ENCODE peak calls at places on chromosome 14, in six cellular contexts. One of them, this sample, is unnamed.

GRCh38 chr14:25349269-25349668 is 299.3 kb upstream of the STXBP6 start:
- DNase-seq in cardiac muscle cell: no peak
- DNase-seq in WERI-Rb-1: no peak
- DNase-seq in CD4-positive, CD25-positive, alpha-beta regulatory T cell: no peak
- DNase-seq in fibroblast of lung: no peak
- DNase-seq in OCI-LY7: no peak
- DNase-seq in this sample: no peak

GRCh38 chr14:31414190-31414833 is 6.0 kb downstream of the HEATR5A start:
- DNase-seq in fibroblast of lung: peak
- DNase-seq in cardiac muscle cell: peak
- DNase-seq in CD4-positive, CD25-positive, alpha-beta regulatory T cell: no peak
- DNase-seq in OCI-LY7: no peak
- DNase-seq in WERI-Rb-1: no peak
- DNase-seq in this sample: peak

GRCh38 chr14:38758661-38759060 is 344.4 kb downstream of the SEC23A start:
- DNase-seq in WERI-Rb-1: no peak
- DNase-seq in cardiac muscle cell: no peak
- DNase-seq in OCI-LY7: no peak
- DNase-seq in fibroblast of lung: no peak
- DNase-seq in CD4-positive, CD25-positive, alpha-beta regulatory T cell: no peak
- DNase-seq in this sample: no peak

GRCh38 chr14:52032196-52032865 is 36.5 kb downstream of the NID2 start:
- DNase-seq in cardiac muscle cell: peak
- DNase-seq in WERI-Rb-1: no peak
- DNase-seq in CD4-positive, CD25-positive, alpha-beta regulatory T cell: no peak
- DNase-seq in OCI-LY7: no peak
- DNase-seq in fibroblast of lung: no peak
- DNase-seq in this sample: peak

GRCh38 chr14:101230161-101230850 is 326.8 kb upstream of the RTL1 start:
- DNase-seq in cardiac muscle cell: peak
- DNase-seq in fibroblast of lung: no peak
- DNase-seq in WERI-Rb-1: no peak
- DNase-seq in OCI-LY7: no peak
- DNase-seq in CD4-positive, CD25-positive, alpha-beta regulatory T cell: no peak
- DNase-seq in this sample: no peak

GRCh38 chr14:58428011-58428807 is 690 bp downstream of the KIAA0586 start:
- DNase-seq in cardiac muscle cell: peak
- DNase-seq in OCI-LY7: peak
- DNase-seq in WERI-Rb-1: no peak
- DNase-seq in CD4-positive, CD25-positive, alpha-beta regulatory T cell: no peak
- DNase-seq in fibroblast of lung: peak
- DNase-seq in this sample: peak

GRCh38 chr14:89507926-89508460 is 91.0 kb upstream of the FOXN3 start:
- DNase-seq in CD4-positive, CD25-positive, alpha-beta regulatory T cell: no peak
- DNase-seq in OCI-LY7: no peak
- DNase-seq in cardiac muscle cell: no peak
- DNase-seq in WERI-Rb-1: no peak
- DNase-seq in fibroblast of lung: peak
- DNase-seq in this sample: peak

GRCh38 chr14:101196795-101197590 is 293.5 kb upstream of the RTL1 start:
- DNase-seq in CD4-positive, CD25-positive, alpha-beta regulatory T cell: no peak
- DNase-seq in WERI-Rb-1: no peak
- DNase-seq in OCI-LY7: no peak
- DNase-seq in fibroblast of lung: no peak
- DNase-seq in cardiac muscle cell: no peak
- DNase-seq in this sample: no peak

GRCh38 chr14:94505641-94506040 is 3.6 kb downstream of the SERPINA12 start:
- DNase-seq in WERI-Rb-1: no peak
- DNase-seq in cardiac muscle cell: no peak
- DNase-seq in CD4-positive, CD25-positive, alpha-beta regulatory T cell: no peak
- DNase-seq in OCI-LY7: no peak
- DNase-seq in fibroblast of lung: no peak
- DNase-seq in this sample: no peak

GRCh38 chr14:88831285-88831684 is 6.8 kb downstream of the TTC8 start:
- DNase-seq in WERI-Rb-1: no peak
- DNase-seq in fibroblast of lung: peak
- DNase-seq in CD4-positive, CD25-positive, alpha-beta regulatory T cell: no peak
- DNase-seq in cardiac muscle cell: peak
- DNase-seq in OCI-LY7: no peak
- DNase-seq in this sample: peak

GRCh38 chr14:54490448-54490805 is 1.6 kb upstream of the GMFB start:
- DNase-seq in fibroblast of lung: no peak
- DNase-seq in CD4-positive, CD25-positive, alpha-beta regulatory T cell: no peak
- DNase-seq in WERI-Rb-1: peak
- DNase-seq in OCI-LY7: no peak
- DNase-seq in cardiac muscle cell: no peak
- DNase-seq in this sample: no peak

GRCh38 chr14:49895480-49895879 is 2.6 kb downstream of the ARF6 start:
- DNase-seq in OCI-LY7: peak
- DNase-seq in WERI-Rb-1: no peak
- DNase-seq in fibroblast of lung: no peak
- DNase-seq in cardiac muscle cell: no peak
- DNase-seq in CD4-positive, CD25-positive, alpha-beta regulatory T cell: no peak
- DNase-seq in this sample: no peak

GRCh38 chr14:93543766-93544165 is 113.0 kb downstream of the UNC79 start:
- DNase-seq in cardiac muscle cell: peak
- DNase-seq in fibroblast of lung: peak
- DNase-seq in OCI-LY7: peak
- DNase-seq in CD4-positive, CD25-positive, alpha-beta regulatory T cell: no peak
- DNase-seq in WERI-Rb-1: no peak
- DNase-seq in this sample: peak

GRCh38 chr14:70254476-70254961 is 65.8 kb upstream of the SLC8A3 start:
- DNase-seq in cardiac muscle cell: peak
- DNase-seq in OCI-LY7: no peak
- DNase-seq in fibroblast of lung: peak
- DNase-seq in WERI-Rb-1: peak
- DNase-seq in CD4-positive, CD25-positive, alpha-beta regulatory T cell: no peak
- DNase-seq in this sample: peak

GRCh38 chr14:93537962-93538361 is 107.2 kb downstream of the UNC79 start:
- DNase-seq in cardiac muscle cell: no peak
- DNase-seq in CD4-positive, CD25-positive, alpha-beta regulatory T cell: no peak
- DNase-seq in fibroblast of lung: no peak
- DNase-seq in WERI-Rb-1: no peak
- DNase-seq in OCI-LY7: no peak
- DNase-seq in this sample: no peak

GRCh38 chr14:74358176-74358829 is 10.0 kb downstream of the VRTN start:
- DNase-seq in CD4-positive, CD25-positive, alpha-beta regulatory T cell: no peak
- DNase-seq in WERI-Rb-1: no peak
- DNase-seq in OCI-LY7: no peak
- DNase-seq in fibroblast of lung: no peak
- DNase-seq in cardiac muscle cell: no peak
- DNase-seq in this sample: no peak

GRCh38 chr14:22699801-22700564 is 55.8 kb upstream of the OR6J1 start:
- DNase-seq in fibroblast of lung: no peak
- DNase-seq in CD4-positive, CD25-positive, alpha-beta regulatory T cell: no peak
- DNase-seq in cardiac muscle cell: peak
- DNase-seq in OCI-LY7: no peak
- DNase-seq in WERI-Rb-1: no peak
- DNase-seq in this sample: peak

GRCh38 chr14:90733139-90733808 is 83.0 kb downstream of the TTC7B start:
- DNase-seq in WERI-Rb-1: peak
- DNase-seq in fibroblast of lung: no peak
- DNase-seq in cardiac muscle cell: no peak
- DNase-seq in OCI-LY7: no peak
- DNase-seq in CD4-positive, CD25-positive, alpha-beta regulatory T cell: no peak
- DNase-seq in this sample: no peak

GRCh38 chr14:21825147-21825743 is 151.6 kb upstream of the OR4E1 start:
- DNase-seq in CD4-positive, CD25-positive, alpha-beta regulatory T cell: peak
- DNase-seq in cardiac muscle cell: peak
- DNase-seq in WERI-Rb-1: peak
- DNase-seq in OCI-LY7: peak
- DNase-seq in fibroblast of lung: no peak
- DNase-seq in this sample: no peak

GRCh38 chr14:96205994-96206392 is 1.4 kb downstream of the BDKRB2 start:
- DNase-seq in OCI-LY7: no peak
- DNase-seq in CD4-positive, CD25-positive, alpha-beta regulatory T cell: no peak
- DNase-seq in WERI-Rb-1: no peak
- DNase-seq in fibroblast of lung: peak
- DNase-seq in cardiac muscle cell: no peak
- DNase-seq in this sample: no peak

GRCh38 chr14:96204151-96205058 is at the start of gene BDKRB2:
- DNase-seq in OCI-LY7: no peak
- DNase-seq in fibroblast of lung: peak
- DNase-seq in WERI-Rb-1: peak
- DNase-seq in CD4-positive, CD25-positive, alpha-beta regulatory T cell: no peak
- DNase-seq in cardiac muscle cell: peak
- DNase-seq in this sample: peak

GRCh38 chr14:96205059-96205993 is 687 bp downstream of the BDKRB2 start:
- DNase-seq in WERI-Rb-1: no peak
- DNase-seq in fibroblast of lung: no peak
- DNase-seq in CD4-positive, CD25-positive, alpha-beta regulatory T cell: no peak
- DNase-seq in cardiac muscle cell: no peak
- DNase-seq in OCI-LY7: peak
- DNase-seq in this sample: no peak

GRCh38 chr14:96207686-96208085 is 3.0 kb downstream of the BDKRB2 start:
- DNase-seq in fibroblast of lung: no peak
- DNase-seq in cardiac muscle cell: no peak
- DNase-seq in OCI-LY7: no peak
- DNase-seq in CD4-positive, CD25-positive, alpha-beta regulatory T cell: no peak
- DNase-seq in WERI-Rb-1: no peak
- DNase-seq in this sample: no peak

GRCh38 chr14:96206461-96206860 is 1.8 kb downstream of the BDKRB2 start:
- DNase-seq in CD4-positive, CD25-positive, alpha-beta regulatory T cell: no peak
- DNase-seq in fibroblast of lung: no peak
- DNase-seq in cardiac muscle cell: no peak
- DNase-seq in WERI-Rb-1: no peak
- DNase-seq in OCI-LY7: peak
- DNase-seq in this sample: no peak
- H3K4me3 ChIP-seq in CD4-positive, CD25-positive, alpha-beta regulatory T cell: no peak
- H3K4me3 ChIP-seq in fibroblast of lung: peak
- H3K4me3 ChIP-seq in cardiac muscle cell: no peak
- H3K4me3 ChIP-seq in WERI-Rb-1: no peak
- H3K4me3 ChIP-seq in OCI-LY7: no peak
- H3K4me3 ChIP-seq in this sample: peak

GRCh38 chr14:61749264-61749663 is 13.0 kb upstream of the SNAPC1 start:
- DNase-seq in CD4-positive, CD25-positive, alpha-beta regulatory T cell: no peak
- DNase-seq in WERI-Rb-1: no peak
- DNase-seq in OCI-LY7: no peak
- DNase-seq in cardiac muscle cell: peak
- DNase-seq in fibroblast of lung: peak
- DNase-seq in this sample: no peak
- H3K4me3 ChIP-seq in CD4-positive, CD25-positive, alpha-beta regulatory T cell: no peak
- H3K4me3 ChIP-seq in WERI-Rb-1: no peak
- H3K4me3 ChIP-seq in OCI-LY7: peak
- H3K4me3 ChIP-seq in cardiac muscle cell: peak
- H3K4me3 ChIP-seq in fibroblast of lung: peak
- H3K4me3 ChIP-seq in this sample: no peak

DNA sequence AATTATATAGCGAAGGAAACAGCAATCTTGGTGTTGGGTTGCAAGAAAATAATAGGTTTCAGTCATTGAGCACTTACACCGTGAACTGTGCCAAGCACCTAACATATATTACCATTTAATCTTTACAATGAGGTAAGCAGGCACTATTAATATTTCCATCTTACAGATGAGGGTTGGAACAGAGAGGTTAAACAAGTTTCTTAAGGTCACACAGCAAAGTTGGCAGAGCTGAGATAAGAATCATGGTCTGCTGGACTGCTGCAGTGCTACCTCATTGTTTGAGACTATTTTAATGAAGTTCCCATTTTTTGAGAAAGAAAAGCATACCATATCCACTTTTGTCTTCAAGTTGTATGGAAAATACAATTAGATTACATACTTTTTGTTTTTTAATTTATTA is 1.7 kb downstream of the ERG28 start:
- DNase-seq in OCI-LY7: no peak
- DNase-seq in WERI-Rb-1: no peak
- DNase-seq in cardiac muscle cell: no peak
- DNase-seq in CD4-positive, CD25-positive, alpha-beta regulatory T cell: no peak
- DNase-seq in fibroblast of lung: no peak
- DNase-seq in this sample: no peak
- H3K4me3 ChIP-seq in OCI-LY7: no peak
- H3K4me3 ChIP-seq in WERI-Rb-1: no peak
- H3K4me3 ChIP-seq in cardiac muscle cell: no peak
- H3K4me3 ChIP-seq in CD4-positive, CD25-positive, alpha-beta regulatory T cell: no peak
- H3K4me3 ChIP-seq in fibroblast of lung: no peak
- H3K4me3 ChIP-seq in this sample: no peak

DNA sequence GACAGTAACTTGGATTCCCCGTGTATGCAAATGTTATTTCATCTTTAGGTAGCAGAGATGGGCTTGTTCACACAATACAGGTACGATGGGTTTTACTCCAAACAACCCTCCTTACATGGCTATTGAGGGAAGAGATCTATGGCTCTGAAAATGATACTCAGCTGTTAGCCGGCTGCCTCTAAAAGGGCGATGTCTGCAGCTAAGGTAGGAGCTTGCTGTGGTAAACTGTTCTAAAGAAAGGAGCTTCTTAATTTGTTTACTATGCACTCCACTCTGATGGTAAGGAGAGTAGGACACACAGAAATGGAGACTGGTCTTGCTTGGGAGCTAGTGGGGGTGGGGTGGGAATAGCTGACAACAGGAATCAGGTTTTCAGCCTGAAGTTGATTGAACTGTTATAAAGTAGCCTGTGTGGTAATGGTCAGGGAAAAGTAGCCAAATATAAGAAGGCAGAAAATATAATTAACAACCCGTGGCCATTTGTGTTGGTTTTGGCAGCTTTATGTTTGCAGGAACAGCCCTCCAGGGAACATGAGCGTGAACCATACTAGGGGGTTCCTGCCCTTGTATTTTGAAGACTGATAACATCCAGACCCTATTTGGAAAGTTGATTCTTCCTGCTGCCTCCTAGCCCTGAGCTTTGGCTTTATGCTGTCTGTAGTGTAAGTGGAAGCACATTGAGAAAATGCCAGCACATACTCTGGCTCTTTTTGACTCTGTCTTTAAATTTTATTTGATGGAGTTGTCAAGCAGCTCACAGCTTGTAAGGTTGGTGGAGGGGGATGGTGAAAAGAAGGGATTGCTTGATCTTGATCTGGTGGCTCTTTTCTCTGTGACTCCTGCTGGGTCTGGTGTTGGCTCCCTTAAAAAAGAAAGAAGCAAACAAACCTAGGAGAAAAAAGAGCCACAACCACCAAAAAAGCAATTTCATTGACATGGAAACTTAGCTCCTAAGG is 929.8 kb downstream of the DIO2 start:
- DNase-seq in cardiac muscle cell: no peak
- DNase-seq in fibroblast of lung: no peak
- DNase-seq in WERI-Rb-1: no peak
- DNase-seq in CD4-positive, CD25-positive, alpha-beta regulatory T cell: no peak
- DNase-seq in OCI-LY7: no peak
- DNase-seq in this sample: no peak
- H3K4me3 ChIP-seq in cardiac muscle cell: no peak
- H3K4me3 ChIP-seq in fibroblast of lung: peak
- H3K4me3 ChIP-seq in WERI-Rb-1: no peak
- H3K4me3 ChIP-seq in CD4-positive, CD25-positive, alpha-beta regulatory T cell: no peak
- H3K4me3 ChIP-seq in OCI-LY7: no peak
- H3K4me3 ChIP-seq in this sample: no peak

DNA sequence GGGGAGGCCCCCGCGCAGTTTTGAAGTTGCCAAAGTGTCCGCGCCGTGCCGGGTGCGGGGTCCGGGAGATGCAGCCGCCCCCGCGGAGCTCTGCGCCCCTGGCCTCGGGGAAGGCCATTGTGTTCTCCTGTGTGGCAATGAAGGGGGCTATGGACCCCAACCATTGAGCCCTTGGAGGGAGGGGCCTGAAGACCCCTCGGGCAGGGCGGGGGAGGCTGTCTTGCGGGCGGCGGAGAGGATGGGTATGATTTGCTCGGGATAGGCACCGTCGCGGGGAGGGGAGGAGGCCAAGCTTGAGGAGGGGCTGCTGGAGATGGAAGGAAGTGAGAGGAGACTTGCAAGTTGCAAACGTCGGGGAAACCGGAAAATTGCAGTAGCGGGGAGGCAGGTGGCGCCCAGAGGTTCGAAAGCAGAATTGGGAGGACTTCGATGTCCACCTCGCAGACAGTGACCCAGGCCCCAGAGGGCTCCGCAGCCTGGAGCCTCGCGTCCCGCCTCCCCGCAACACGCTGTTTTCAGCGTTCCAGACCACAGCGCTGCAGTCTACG is 25.4 kb downstream of the BCL11B start:
- DNase-seq in OCI-LY7: no peak
- DNase-seq in CD4-positive, CD25-positive, alpha-beta regulatory T cell: no peak
- DNase-seq in cardiac muscle cell: no peak
- DNase-seq in fibroblast of lung: no peak
- DNase-seq in WERI-Rb-1: no peak
- DNase-seq in this sample: no peak
- H3K4me3 ChIP-seq in OCI-LY7: no peak
- H3K4me3 ChIP-seq in CD4-positive, CD25-positive, alpha-beta regulatory T cell: peak
- H3K4me3 ChIP-seq in cardiac muscle cell: peak
- H3K4me3 ChIP-seq in fibroblast of lung: no peak
- H3K4me3 ChIP-seq in WERI-Rb-1: no peak
- H3K4me3 ChIP-seq in this sample: no peak